ENCODE peak calls at places on chromosomes 2 and 18, in ten cellular contexts. H is mucosa of descending colon, G is uterus, O is testis, T is mesendoderm, B is cardiac muscle cell, A is left ventricle myocardium inferior, Q is pancreas, C is tibial artery, I is heart right ventricle. P is an unnamed sample. For H3K4me1, the result is how much of the 10 kb centered on the place peaks cover.

GRCh38 chr2:98412751-98413445 is 31.8 kb upstream of the INPP4A start:
- DNase-seq in H (no peak), G (no peak), O (peak), T (peak), B (peak), A (no peak), Q (no peak), C (no peak), I (peak), P (no peak)

GRCh38 chr2:45046786-45047185 is 37.5 kb upstream of the SIX2 start:
- DNase-seq in H (no peak), G (no peak), O (no peak), T (no peak), B (no peak), A (no peak), Q (no peak), C (no peak), I (no peak), P (no peak)

GRCh38 chr2:186497928-186498327 is 11.9 kb downstream of the ZC3H15 start:
- DNase-seq in H (no peak), G (no peak), O (no peak), T (no peak), B (no peak), A (no peak), Q (no peak), C (no peak), I (no peak), P (no peak)

GRCh38 chr18:44423826-44424225 is 256.9 kb upstream of the SETBP1 start:
- DNase-seq in H (no peak), G (no peak), O (no peak), T (no peak), B (peak), A (no peak), Q (no peak), C (no peak), I (no peak), P (no peak)

GRCh38 chr2:118763797-118764196 is 83.7 kb downstream of the EN1 start:
- DNase-seq in H (no peak), G (no peak), O (no peak), T (peak), B (peak), A (no peak), Q (no peak), C (no peak), I (no peak), P (no peak)

GRCh38 chr2:174939046-174939445 is 66.1 kb downstream of the CHN1 start:
- DNase-seq in H (no peak), G (no peak), O (no peak), T (no peak), B (no peak), A (no peak), Q (no peak), C (no peak), I (no peak), P (no peak)

GRCh38 chr18:46427216-46427995 is 229.6 kb downstream of the LOXHD1 start:
- DNase-seq in H (no peak), G (no peak), O (no peak), T (no peak), B (no peak), A (no peak), Q (no peak), C (no peak), I (no peak), P (no peak)

GRCh38 chr2:85938456-85938855 is 49.7 kb upstream of the ST3GAL5 start:
- DNase-seq in H (no peak), G (no peak), O (no peak), T (no peak), B (no peak), A (no peak), Q (no peak), C (no peak), I (no peak), P (no peak)

GRCh38 chr2:96325038-96325883 is at the start of gene ITPRIPL1:
- DNase-seq in H (peak), G (no peak), O (no peak), T (peak), B (peak), A (no peak), Q (no peak), C (no peak), I (no peak), P (no peak)

GRCh38 chr2:226607379-226607778 is 192.2 kb downstream of the IRS1 start:
- DNase-seq in H (no peak), G (no peak), O (no peak), T (no peak), B (no peak), A (no peak), Q (no peak), C (no peak), I (no peak), P (no peak)

GRCh38 chr2:185667452-185667851 is 71.2 kb upstream of the FSIP2 start:
- DNase-seq in H (no peak), G (no peak), O (no peak), T (no peak), B (no peak), A (no peak), Q (no peak), C (no peak), I (no peak), P (no peak)

GRCh38 chr2:180449171-180449570 is 442.1 kb upstream of the CWC22 start:
- DNase-seq in H (no peak), G (no peak), O (no peak), T (no peak), B (no peak), A (no peak), Q (no peak), C (no peak), I (no peak), P (no peak)

GRCh38 chr2:28226558-28226957 is 166.1 kb upstream of the FOSL2 start:
- DNase-seq in H (no peak), G (no peak), O (no peak), T (no peak), B (no peak), A (no peak), Q (no peak), C (no peak), I (no peak), P (no peak)

GRCh38 chr2:40178971-40179370 is 272.9 kb downstream of the SLC8A1 start:
- DNase-seq in H (no peak), G (no peak), O (no peak), T (no peak), B (no peak), A (no peak), Q (no peak), C (no peak), I (no peak), P (no peak)

GRCh38 chr2:41941831-41942230 is 106.0 kb upstream of the PKDCC start:
- DNase-seq in H (no peak), G (no peak), O (no peak), T (no peak), B (peak), A (no peak), Q (no peak), C (no peak), I (no peak), P (no peak)

GRCh38 chr2:168948621-168949212 is 47.6 kb downstream of the G6PC2 start:
- DNase-seq in H (no peak), G (no peak), O (no peak), T (peak), B (peak), A (no peak), Q (no peak), C (no peak), I (no peak), P (no peak)

GRCh38 chr2:182522930-182523541 is 96.2 kb upstream of the PDE1A start:
- DNase-seq in H (no peak), G (no peak), O (no peak), T (no peak), B (no peak), A (no peak), Q (no peak), C (no peak), I (no peak), P (no peak)

DNA sequence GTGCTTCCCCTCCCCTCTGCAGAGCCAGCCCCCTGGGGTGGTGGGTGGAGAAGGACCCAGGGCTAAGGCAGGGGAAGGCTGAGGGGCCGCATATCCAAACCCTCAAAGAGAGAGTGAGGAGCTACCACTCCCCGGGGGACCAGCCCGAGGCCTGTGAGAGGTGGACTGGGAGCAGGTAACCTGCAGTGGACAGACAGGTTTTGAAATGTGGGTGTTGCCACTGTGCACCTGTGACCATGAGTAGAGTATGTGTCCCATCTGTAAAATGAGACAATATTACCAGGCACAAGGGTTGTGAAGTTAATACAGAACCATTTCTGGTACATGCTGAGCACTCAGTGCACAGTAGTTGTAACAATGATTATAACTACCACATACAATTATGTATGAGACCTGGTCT is 51.2 kb upstream of the POMC start:
- DNase-seq in H (no peak), G (no peak), O (no peak), T (no peak), B (no peak), A (no peak), Q (no peak), C (no peak), I (no peak), P (no peak)
- H3K4me1 ChIP-seq in H (under half), G (under half), O (under half), T (under half), B (under half), A (under half), Q (under half), C (under half), I (under half), P (under half)

DNA sequence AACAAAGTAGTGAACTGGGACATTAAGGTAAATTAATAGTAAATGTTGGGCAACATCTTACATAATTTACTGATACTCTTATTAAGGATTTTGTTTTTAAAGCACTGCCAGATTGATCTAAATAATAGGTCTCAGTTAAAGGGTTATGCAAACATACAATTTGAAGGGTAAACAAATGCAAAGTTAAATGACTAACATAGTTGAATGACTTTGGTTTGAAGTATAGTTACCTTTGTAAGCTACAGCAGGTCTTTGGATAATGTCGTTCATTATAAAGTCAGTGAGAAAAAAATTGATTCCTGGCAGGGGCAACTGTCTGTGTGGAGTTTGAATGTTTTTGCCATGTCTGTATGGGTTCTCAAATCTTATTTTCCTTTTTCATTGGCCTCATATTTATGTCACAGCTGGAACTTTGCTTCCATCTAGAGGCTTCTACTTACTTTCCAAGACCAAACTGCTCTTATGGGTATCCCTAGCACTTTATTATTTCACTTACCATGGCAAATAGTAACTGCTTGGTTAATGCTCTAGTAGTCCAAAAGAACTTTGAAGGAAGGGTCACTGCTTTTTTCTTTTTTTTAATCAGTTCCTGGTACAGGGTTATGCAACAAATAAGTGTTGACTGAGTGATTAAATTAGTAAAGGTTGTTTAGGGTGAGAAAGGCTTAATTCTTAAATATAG is 107.8 kb downstream of the NBEAL1 start:
- DNase-seq in H (no peak), G (no peak), O (no peak), T (peak), B (peak), A (no peak), Q (no peak), C (no peak), I (no peak), P (no peak)
- H3K4me1 ChIP-seq in H (under half), G (under half), O (under half), T (under half), B (under half), A (under half), Q (under half), C (under half), I (under half), P (under half)

GRCh38 chr18:35352283-35352682 is 8.1 kb upstream of the ZNF24 start:
- DNase-seq in H (no peak), G (no peak), O (no peak), T (peak), B (no peak), A (no peak), Q (no peak), C (no peak), I (no peak), P (no peak)
- H3K4me1 ChIP-seq in H (under half), G (under half), O (under half), T (under half), B (under half), A (under half), Q (under half), C (under half), I (under half), P (under half)

GRCh38 chr18:79361766-79362522 is 33.8 kb upstream of the NFATC1 start:
- DNase-seq in H (no peak), G (no peak), O (no peak), T (no peak), B (no peak), A (no peak), Q (no peak), C (no peak), I (no peak), P (no peak)
- H3K4me1 ChIP-seq in H (under half), G (under half), O (under half), T (under half), B (under half), A (under half), Q (under half), C (under half), I (under half), P (under half)

DNA sequence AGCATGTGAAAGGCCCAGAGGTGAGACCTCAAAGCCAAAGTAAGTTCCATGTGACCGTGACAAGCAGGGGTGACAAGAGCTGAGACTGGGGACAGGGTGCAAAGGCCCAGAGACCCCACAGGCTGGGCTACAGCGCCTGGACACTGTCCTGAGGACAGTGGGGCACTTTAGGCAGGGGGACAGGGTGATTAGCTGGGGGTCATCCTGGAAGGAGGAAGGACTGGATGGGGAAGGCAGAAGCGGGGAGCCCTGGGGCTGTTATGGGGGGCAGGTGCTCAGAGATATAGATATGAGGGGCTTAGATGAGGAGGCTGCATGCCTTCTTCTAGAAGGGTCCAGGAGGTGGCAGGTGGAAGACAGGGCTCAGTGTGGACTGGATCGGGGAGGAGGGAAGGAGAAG is 31.5 kb downstream of the KIF1A start:
- DNase-seq in H (peak), G (no peak), O (no peak), T (no peak), B (no peak), A (peak), Q (peak), C (no peak), I (no peak), P (no peak)
- H3K4me1 ChIP-seq in H (under half), G (under half), O (under half), T (under half), B (under half), A (under half), Q (under half), C (under half), I (under half), P (under half)

DNA sequence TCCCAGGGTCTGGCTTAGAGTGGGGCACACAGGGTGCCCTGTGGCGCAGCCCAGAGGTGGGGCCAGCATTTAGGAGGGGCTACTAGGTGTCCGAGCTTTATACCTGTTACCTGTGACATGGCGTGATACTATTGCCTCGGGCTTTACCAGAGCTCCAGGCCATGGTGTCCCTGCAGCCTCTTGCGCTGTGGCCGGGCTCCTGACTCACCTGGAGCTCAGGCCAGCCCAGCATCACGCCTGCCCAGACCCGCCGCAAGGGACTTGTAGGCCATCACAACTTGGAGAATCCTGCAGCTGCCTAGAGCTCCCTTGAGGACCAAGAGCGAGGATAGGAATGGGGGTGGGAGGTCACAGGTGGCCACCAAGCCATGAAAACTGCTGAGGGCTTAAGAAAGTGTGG is 8.0 kb downstream of the INHBB start:
- DNase-seq in H (no peak), G (no peak), O (no peak), T (no peak), B (no peak), A (no peak), Q (peak), C (no peak), I (no peak), P (no peak)
- H3K4me1 ChIP-seq in H (under half), G (under half), O (under half), T (under half), B (under half), A (under half), Q (under half), C (under half), I (under half), P (under half)

GRCh38 chr18:9106800-9107574 is 4.5 kb downstream of the NDUFV2 start:
- DNase-seq in H (no peak), G (no peak), O (no peak), T (peak), B (no peak), A (no peak), Q (no peak), C (no peak), I (no peak), P (no peak)

GRCh38 chr18:9113468-9114149 is 11.1 kb downstream of the NDUFV2 start:
- DNase-seq in H (no peak), G (no peak), O (no peak), T (no peak), B (no peak), A (no peak), Q (no peak), C (no peak), I (no peak), P (no peak)

GRCh38 chr18:9106094-9106493 is 3.6 kb downstream of the NDUFV2 start:
- DNase-seq in H (no peak), G (no peak), O (no peak), T (no peak), B (no peak), A (no peak), Q (no peak), C (no peak), I (no peak), P (no peak)

GRCh38 chr18:9108911-9109310 is 6.4 kb downstream of the NDUFV2 start:
- DNase-seq in H (no peak), G (no peak), O (no peak), T (no peak), B (no peak), A (no peak), Q (no peak), C (no peak), I (no peak), P (no peak)

DNA sequence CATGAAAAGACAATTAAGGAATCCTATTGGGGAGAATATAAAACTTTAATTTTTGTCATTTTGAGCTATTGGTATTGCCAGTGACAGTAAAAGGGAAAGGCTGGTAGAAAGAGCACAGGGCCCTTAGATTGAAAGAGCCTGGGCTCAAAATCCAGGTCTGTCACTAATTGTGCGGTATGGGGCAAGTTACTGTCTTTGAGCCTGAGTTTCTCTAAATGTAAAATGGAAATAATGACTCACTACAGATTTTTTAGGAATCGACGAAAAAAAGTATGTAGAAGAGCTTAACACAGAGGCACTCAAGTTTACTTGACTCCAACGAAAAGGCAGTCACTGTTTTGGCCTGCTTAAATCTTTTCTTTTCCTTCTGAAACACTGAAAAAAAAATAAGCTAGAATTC is 7.0 kb downstream of the NDUFV2 start:
- DNase-seq in H (no peak), G (no peak), O (no peak), T (peak), B (no peak), A (no peak), Q (no peak), C (no peak), I (no peak), P (no peak)
- H3K4me1 ChIP-seq in H (half or more), G (under half), O (under half), T (under half), B (half or more), A (half or more), Q (under half), C (under half), I (half or more), P (half or more)

DNA sequence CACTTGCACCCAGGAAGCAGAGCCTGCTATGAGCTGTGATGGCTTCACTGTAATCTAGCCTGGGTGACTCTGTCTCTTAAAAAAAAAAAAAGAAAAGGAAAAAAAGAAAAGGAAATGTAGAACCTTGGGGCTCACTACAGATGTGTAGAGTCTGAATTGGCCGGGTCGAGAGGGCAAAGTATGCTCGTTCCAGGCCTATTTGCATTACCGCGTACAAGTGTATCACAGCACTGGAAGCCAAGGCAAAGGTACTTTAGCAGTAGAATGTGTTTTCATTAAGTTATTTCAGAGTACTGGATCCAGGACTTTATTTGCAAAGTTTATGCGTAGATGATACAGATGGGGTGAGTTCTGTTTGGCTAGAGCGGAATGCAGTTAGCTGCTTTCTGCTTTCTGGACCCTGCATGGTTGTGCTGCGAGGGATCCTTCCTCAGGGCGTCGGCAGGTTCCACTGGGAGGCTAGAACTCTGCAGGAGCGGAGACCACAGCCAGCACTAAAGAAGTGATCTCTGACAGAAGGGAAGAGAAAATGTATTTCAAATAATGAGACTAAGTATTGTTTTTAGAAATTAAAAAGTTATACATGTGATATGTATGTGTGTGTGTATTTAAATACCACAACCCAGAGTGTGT is 51.8 kb downstream of the LDLRAD4 start:
- DNase-seq in H (no peak), G (no peak), O (no peak), T (no peak), B (no peak), A (no peak), Q (no peak), C (no peak), I (no peak), P (no peak)
- H3K4me1 ChIP-seq in H (under half), G (under half), O (under half), T (under half), B (under half), A (half or more), Q (under half), C (under half), I (half or more), P (half or more)

DNA sequence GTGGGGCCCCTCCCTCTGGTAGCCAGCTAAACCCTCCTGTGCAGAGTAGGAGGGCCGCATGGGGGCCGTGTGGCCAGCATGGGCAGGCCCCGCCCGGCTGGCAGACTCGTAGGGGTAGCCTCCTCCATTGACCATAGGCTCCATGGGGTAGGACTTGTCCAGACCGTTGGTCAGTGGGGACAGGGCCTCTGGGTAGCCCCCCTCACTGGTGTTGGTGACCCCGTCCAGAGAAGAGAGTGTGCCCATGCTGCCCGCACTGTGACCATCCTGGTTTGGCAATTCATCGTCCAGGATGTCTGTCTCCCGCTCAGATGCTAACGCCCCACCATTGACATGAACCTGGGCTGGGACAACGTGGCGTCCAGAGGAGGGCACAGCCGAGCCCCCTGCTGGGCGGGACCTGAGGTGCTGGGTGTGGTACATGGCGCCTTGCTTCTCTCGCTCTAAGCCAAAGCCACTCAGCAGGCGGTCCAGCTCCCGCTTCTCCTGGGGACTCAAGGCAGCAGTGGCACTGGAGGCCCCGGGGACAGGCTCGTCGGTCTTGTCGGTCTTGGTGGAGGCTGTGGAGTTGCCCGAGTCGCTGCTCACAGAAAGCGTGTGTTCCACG is 154.3 kb downstream of the TNS1 start:
- DNase-seq in H (no peak), G (no peak), O (no peak), T (no peak), B (no peak), A (no peak), Q (peak), C (no peak), I (no peak), P (no peak)
- H3K4me1 ChIP-seq in H (under half), G (under half), O (under half), T (under half), B (under half), A (half or more), Q (under half), C (under half), I (half or more), P (half or more)

P was measured in esophagus muscularis mucosa.